ENCODE peak calls at places on chromosomes 5 and 9, in ten cellular contexts. One of them, this sample, is unnamed.

GRCh38 chr5:139961435-139962157 is 81.5 kb downstream of the NRG2 start:
- DNase-seq in HCT116: no peak
- DNase-seq in mucosa of descending colon: no peak
- DNase-seq in foreskin fibroblast: peak; percentile 10
- DNase-seq in DND-41: no peak
- DNase-seq in RWPE2: peak; percentile 27
- DNase-seq in breast epithelium: no peak
- DNase-seq in A549: no peak
- DNase-seq in Calu3: no peak
- DNase-seq in tibial nerve: no peak
- DNase-seq in this sample: no peak

GRCh38 chr5:133122711-133123110 is 70.9 kb downstream of the HSPA4 start:
- DNase-seq in HCT116: no peak
- DNase-seq in breast epithelium: no peak
- DNase-seq in RWPE2: peak; percentile 42
- DNase-seq in Calu3: no peak
- DNase-seq in tibial nerve: no peak
- DNase-seq in A549: no peak
- DNase-seq in foreskin fibroblast: no peak
- DNase-seq in DND-41: no peak
- DNase-seq in mucosa of descending colon: no peak
- DNase-seq in this sample: no peak

GRCh38 chr5:4868140-4868735 is 271.9 kb upstream of the ADAMTS16 start:
- DNase-seq in A549: peak; percentile 76
- DNase-seq in DND-41: peak; percentile 69
- DNase-seq in breast epithelium: no peak
- DNase-seq in RWPE2: no peak
- DNase-seq in tibial nerve: peak; percentile 61
- DNase-seq in mucosa of descending colon: peak; percentile 36
- DNase-seq in foreskin fibroblast: peak; percentile 0
- DNase-seq in HCT116: peak; percentile 37
- DNase-seq in Calu3: peak; percentile 30
- DNase-seq in this sample: peak; percentile 79

GRCh38 chr5:59300930-59301329 is 592.6 kb downstream of the PDE4D start:
- DNase-seq in breast epithelium: no peak
- DNase-seq in DND-41: no peak
- DNase-seq in tibial nerve: no peak
- DNase-seq in Calu3: no peak
- DNase-seq in foreskin fibroblast: no peak
- DNase-seq in mucosa of descending colon: no peak
- DNase-seq in A549: no peak
- DNase-seq in RWPE2: no peak
- DNase-seq in HCT116: no peak
- DNase-seq in this sample: no peak

GRCh38 chr9:88174324-88174723 is 36.0 kb upstream of the SPATA31C2 start:
- DNase-seq in DND-41: no peak
- DNase-seq in A549: no peak
- DNase-seq in mucosa of descending colon: no peak
- DNase-seq in Calu3: no peak
- DNase-seq in tibial nerve: no peak
- DNase-seq in RWPE2: no peak
- DNase-seq in HCT116: no peak
- DNase-seq in breast epithelium: no peak
- DNase-seq in foreskin fibroblast: no peak
- DNase-seq in this sample: peak; percentile 13

GRCh38 chr5:73796164-73797141 is 170.5 kb downstream of the ARHGEF28 start:
- DNase-seq in DND-41: peak; percentile 4
- DNase-seq in RWPE2: no peak
- DNase-seq in breast epithelium: no peak
- DNase-seq in HCT116: no peak
- DNase-seq in tibial nerve: peak; percentile 48
- DNase-seq in foreskin fibroblast: peak; percentile 96
- DNase-seq in Calu3: peak; percentile 84
- DNase-seq in mucosa of descending colon: no peak
- DNase-seq in A549: peak; percentile 80
- DNase-seq in this sample: no peak

GRCh38 chr9:33044677-33045282 is 19.7 kb downstream of the DNAJA1 start:
- DNase-seq in RWPE2: no peak
- DNase-seq in HCT116: no peak
- DNase-seq in breast epithelium: no peak
- DNase-seq in mucosa of descending colon: peak; percentile 50
- DNase-seq in Calu3: peak; percentile 41
- DNase-seq in foreskin fibroblast: no peak
- DNase-seq in tibial nerve: no peak
- DNase-seq in A549: peak; percentile 61
- DNase-seq in DND-41: no peak
- DNase-seq in this sample: peak; percentile 19

GRCh38 chr5:56625577-56625976 is 189.8 kb upstream of the MAP3K1 start:
- DNase-seq in RWPE2: no peak
- DNase-seq in tibial nerve: no peak
- DNase-seq in foreskin fibroblast: peak; percentile 68
- DNase-seq in DND-41: no peak
- DNase-seq in Calu3: no peak
- DNase-seq in A549: no peak
- DNase-seq in HCT116: no peak
- DNase-seq in breast epithelium: no peak
- DNase-seq in mucosa of descending colon: no peak
- DNase-seq in this sample: no peak

GRCh38 chr9:33164138-33164809 is 2.9 kb downstream of the B4GALT1 start:
- DNase-seq in A549: no peak
- DNase-seq in RWPE2: no peak
- DNase-seq in Calu3: no peak
- DNase-seq in HCT116: no peak
- DNase-seq in tibial nerve: peak; percentile 37
- DNase-seq in mucosa of descending colon: no peak
- DNase-seq in foreskin fibroblast: no peak
- DNase-seq in breast epithelium: no peak
- DNase-seq in DND-41: peak; percentile 44
- DNase-seq in this sample: no peak

GRCh38 chr9:100220936-100221335 is 121.9 kb downstream of the INVS start:
- DNase-seq in A549: no peak
- DNase-seq in tibial nerve: no peak
- DNase-seq in RWPE2: no peak
- DNase-seq in foreskin fibroblast: no peak
- DNase-seq in mucosa of descending colon: no peak
- DNase-seq in DND-41: no peak
- DNase-seq in HCT116: no peak
- DNase-seq in Calu3: no peak
- DNase-seq in breast epithelium: no peak
- DNase-seq in this sample: no peak

GRCh38 chr9:110897899-110898298 is 140.4 kb downstream of the LPAR1 start:
- DNase-seq in Calu3: no peak
- DNase-seq in foreskin fibroblast: no peak
- DNase-seq in mucosa of descending colon: no peak
- DNase-seq in HCT116: no peak
- DNase-seq in RWPE2: no peak
- DNase-seq in breast epithelium: no peak
- DNase-seq in A549: no peak
- DNase-seq in DND-41: no peak
- DNase-seq in tibial nerve: no peak
- DNase-seq in this sample: no peak

GRCh38 chr5:180294401-180294800 is 2.5 kb upstream of the MAPK9 start:
- DNase-seq in mucosa of descending colon: no peak
- DNase-seq in A549: no peak
- DNase-seq in RWPE2: no peak
- DNase-seq in HCT116: no peak
- DNase-seq in Calu3: no peak
- DNase-seq in DND-41: no peak
- DNase-seq in breast epithelium: no peak
- DNase-seq in tibial nerve: no peak
- DNase-seq in foreskin fibroblast: no peak
- DNase-seq in this sample: no peak

GRCh38 chr9:136791466-136792276 is 527 bp downstream of the TMEM141 start:
- DNase-seq in mucosa of descending colon: peak; percentile 91
- DNase-seq in foreskin fibroblast: no peak
- DNase-seq in RWPE2: no peak
- DNase-seq in A549: no peak
- DNase-seq in DND-41: peak; percentile 59
- DNase-seq in tibial nerve: peak; percentile 42
- DNase-seq in breast epithelium: peak; percentile 82
- DNase-seq in HCT116: peak; percentile 68
- DNase-seq in Calu3: peak; percentile 64
- DNase-seq in this sample: peak; percentile 67

GRCh38 chr5:141345327-141345726 is 1.7 kb downstream of the PCDHGA3 start:
- DNase-seq in foreskin fibroblast: no peak
- DNase-seq in mucosa of descending colon: no peak
- DNase-seq in breast epithelium: no peak
- DNase-seq in A549: no peak
- DNase-seq in RWPE2: no peak
- DNase-seq in tibial nerve: no peak
- DNase-seq in Calu3: no peak
- DNase-seq in DND-41: no peak
- DNase-seq in HCT116: no peak
- DNase-seq in this sample: no peak
- TF ChIP-seq CTCF in foreskin fibroblast: no peak
- TF ChIP-seq CTCF in mucosa of descending colon: no peak
- TF ChIP-seq CTCF in breast epithelium: no peak
- TF ChIP-seq CTCF in A549: no peak
- TF ChIP-seq CTCF in RWPE2: no peak
- TF ChIP-seq CTCF in tibial nerve: no peak
- TF ChIP-seq CTCF in Calu3: no peak
- TF ChIP-seq CTCF in DND-41: no peak
- TF ChIP-seq CTCF in HCT116: no peak
- TF ChIP-seq CTCF in this sample: no peak

GRCh38 chr9:95143591-95144561 is 173.6 kb downstream of the FANCC start:
- DNase-seq in Calu3: no peak
- DNase-seq in HCT116: no peak
- DNase-seq in tibial nerve: peak; percentile 98
- DNase-seq in foreskin fibroblast: peak; percentile 90
- DNase-seq in mucosa of descending colon: peak; percentile 69
- DNase-seq in A549: no peak
- DNase-seq in DND-41: no peak
- DNase-seq in breast epithelium: peak; percentile 64
- DNase-seq in RWPE2: no peak
- DNase-seq in this sample: no peak
- TF ChIP-seq CTCF in Calu3: no peak
- TF ChIP-seq CTCF in HCT116: no peak
- TF ChIP-seq CTCF in tibial nerve: no peak
- TF ChIP-seq CTCF in foreskin fibroblast: no peak
- TF ChIP-seq CTCF in mucosa of descending colon: no peak
- TF ChIP-seq CTCF in A549: no peak
- TF ChIP-seq CTCF in DND-41: no peak
- TF ChIP-seq CTCF in breast epithelium: no peak
- TF ChIP-seq CTCF in RWPE2: no peak
- TF ChIP-seq CTCF in this sample: no peak

GRCh38 chr9:129712595-129713524 is 40.0 kb downstream of the PTGES start:
- DNase-seq in breast epithelium: no peak
- DNase-seq in A549: no peak
- DNase-seq in HCT116: no peak
- DNase-seq in RWPE2: no peak
- DNase-seq in mucosa of descending colon: no peak
- DNase-seq in Calu3: no peak
- DNase-seq in foreskin fibroblast: peak; percentile 91
- DNase-seq in DND-41: no peak
- DNase-seq in tibial nerve: no peak
- DNase-seq in this sample: no peak
- TF ChIP-seq CTCF in breast epithelium: no peak
- TF ChIP-seq CTCF in A549: no peak
- TF ChIP-seq CTCF in HCT116: no peak
- TF ChIP-seq CTCF in RWPE2: no peak
- TF ChIP-seq CTCF in mucosa of descending colon: no peak
- TF ChIP-seq CTCF in Calu3: no peak
- TF ChIP-seq CTCF in foreskin fibroblast: no peak
- TF ChIP-seq CTCF in DND-41: no peak
- TF ChIP-seq CTCF in tibial nerve: no peak
- TF ChIP-seq CTCF in this sample: no peak

GRCh38 chr5:95621839-95622629 is 2.1 kb downstream of the GPR150 start:
- DNase-seq in DND-41: peak; percentile 71
- DNase-seq in HCT116: no peak
- DNase-seq in Calu3: no peak
- DNase-seq in breast epithelium: no peak
- DNase-seq in A549: no peak
- DNase-seq in foreskin fibroblast: no peak
- DNase-seq in RWPE2: no peak
- DNase-seq in tibial nerve: no peak
- DNase-seq in mucosa of descending colon: no peak
- DNase-seq in this sample: no peak

GRCh38 chr5:95620030-95620869 is at the start of gene GPR150:
- DNase-seq in foreskin fibroblast: peak; percentile 57
- DNase-seq in HCT116: no peak
- DNase-seq in breast epithelium: no peak
- DNase-seq in Calu3: peak; percentile 64
- DNase-seq in A549: peak; percentile 36
- DNase-seq in tibial nerve: no peak
- DNase-seq in mucosa of descending colon: peak; percentile 78
- DNase-seq in RWPE2: no peak
- DNase-seq in DND-41: peak; percentile 67
- DNase-seq in this sample: peak; percentile 72

GRCh38 chr5:95619518-95620029 is 313 bp upstream of the GPR150 start:
- DNase-seq in breast epithelium: no peak
- DNase-seq in foreskin fibroblast: no peak
- DNase-seq in Calu3: no peak
- DNase-seq in A549: no peak
- DNase-seq in HCT116: no peak
- DNase-seq in mucosa of descending colon: peak; percentile 34
- DNase-seq in DND-41: no peak
- DNase-seq in RWPE2: no peak
- DNase-seq in tibial nerve: no peak
- DNase-seq in this sample: peak; percentile 10

GRCh38 chr5:95619096-95619495 is 791 bp upstream of the GPR150 start:
- DNase-seq in mucosa of descending colon: no peak
- DNase-seq in HCT116: no peak
- DNase-seq in Calu3: no peak
- DNase-seq in DND-41: no peak
- DNase-seq in tibial nerve: no peak
- DNase-seq in foreskin fibroblast: no peak
- DNase-seq in breast epithelium: no peak
- DNase-seq in RWPE2: no peak
- DNase-seq in A549: no peak
- DNase-seq in this sample: no peak

DNA sequence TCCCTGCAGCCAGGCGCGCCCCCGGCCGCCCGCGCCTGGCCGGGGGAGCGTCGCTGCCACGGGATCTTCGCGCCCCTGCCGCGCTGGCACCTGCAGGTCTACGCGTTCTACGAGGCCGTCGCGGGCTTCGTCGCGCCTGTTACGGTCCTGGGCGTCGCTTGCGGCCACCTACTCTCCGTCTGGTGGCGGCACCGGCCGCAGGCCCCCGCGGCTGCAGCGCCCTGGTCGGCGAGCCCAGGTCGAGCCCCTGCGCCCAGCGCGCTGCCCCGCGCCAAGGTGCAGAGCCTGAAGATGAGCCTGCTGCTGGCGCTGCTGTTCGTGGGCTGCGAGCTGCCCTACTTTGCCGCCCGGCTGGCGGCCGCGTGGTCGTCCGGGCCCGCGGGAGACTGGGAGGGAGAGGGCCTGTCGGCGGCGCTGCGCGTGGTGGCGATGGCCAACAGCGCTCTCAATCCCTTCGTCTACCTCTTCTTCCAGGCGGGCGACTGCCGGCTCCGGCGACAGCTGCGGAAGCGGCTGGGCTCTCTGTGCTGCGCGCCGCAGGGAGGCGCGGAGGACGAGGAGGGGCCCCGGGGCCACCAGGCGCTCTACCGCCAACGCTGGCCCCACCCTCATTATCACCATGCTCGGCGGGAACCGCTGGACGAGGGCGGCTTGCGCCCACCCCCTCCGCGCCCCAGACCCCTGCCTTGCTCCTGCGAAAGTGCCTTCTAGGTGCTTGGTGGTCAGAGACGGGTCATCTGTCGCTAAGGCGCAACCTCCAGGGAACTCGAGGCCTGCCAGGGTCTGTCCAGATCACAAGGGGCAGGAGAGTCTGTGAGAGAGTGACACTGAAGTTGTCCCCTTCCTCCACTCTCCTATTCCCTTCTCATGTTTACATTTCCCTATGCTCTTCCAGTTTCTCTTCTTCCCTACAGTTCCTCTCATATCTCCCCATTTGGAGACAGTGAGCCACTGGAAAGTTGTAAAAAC is 1.3 kb downstream of the GPR150 start:
- DNase-seq in DND-41: peak; percentile 57
- DNase-seq in tibial nerve: no peak
- DNase-seq in Calu3: peak; percentile 50
- DNase-seq in breast epithelium: no peak
- DNase-seq in mucosa of descending colon: peak; percentile 74
- DNase-seq in foreskin fibroblast: peak; percentile 26
- DNase-seq in RWPE2: no peak
- DNase-seq in A549: peak; percentile 16
- DNase-seq in HCT116: no peak
- DNase-seq in this sample: peak; percentile 64
- TF ChIP-seq CTCF in DND-41: no peak
- TF ChIP-seq CTCF in tibial nerve: no peak
- TF ChIP-seq CTCF in Calu3: no peak
- TF ChIP-seq CTCF in breast epithelium: no peak
- TF ChIP-seq CTCF in mucosa of descending colon: no peak
- TF ChIP-seq CTCF in foreskin fibroblast: no peak
- TF ChIP-seq CTCF in RWPE2: peak; percentile 18
- TF ChIP-seq CTCF in A549: no peak
- TF ChIP-seq CTCF in HCT116: no peak
- TF ChIP-seq CTCF in this sample: no peak